ENCODE peak calls at places on chromosomes 3 and 15, in seven cellular contexts. F is fibroblast of lung, I is ovary, X is tibial nerve, Q is tibial artery, J is left lung, W is suprapubic skin. M is an unnamed sample.

GRCh38 chr3:142929109-142929508 is 34.4 kb downstream of the PAQR9 start:
- DNase-seq in I (no peak), W (no peak), X (no peak), Q (no peak), J (no peak), F (peak; percentile 23), M (no peak)

GRCh38 chr3:140276698-140277097 is 341.7 kb downstream of the CLSTN2 start:
- DNase-seq in W (no peak), F (peak; percentile 16), X (no peak), I (no peak), J (no peak), Q (no peak), M (no peak)

GRCh38 chr3:128498901-128499530 is 6.0 kb upstream of the GATA2 start:
- DNase-seq in W (peak; percentile 47), X (no peak), J (no peak), Q (no peak), I (no peak), F (no peak), M (no peak)

GRCh38 chr3:194540268-194540937 is 53.6 kb upstream of the ATP13A3 start:
- DNase-seq in W (no peak), Q (peak; percentile 72), J (no peak), X (no peak), F (no peak), I (peak; percentile 20), M (no peak)

GRCh38 chr15:77568014-77568959 is 64.4 kb downstream of the LINGO1 start:
- DNase-seq in X (no peak), F (no peak), J (no peak), I (peak; percentile 39), Q (no peak), W (no peak), M (no peak)

GRCh38 chr15:78944669-78945407 is at the start of gene CTSH:
- DNase-seq in F (peak; percentile 58), W (peak; percentile 80), J (peak; percentile 98), X (peak; percentile 51), Q (peak; percentile 62), I (peak; percentile 84), M (peak; percentile 55)

GRCh38 chr3:81581966-81582599 is 179.4 kb downstream of the GBE1 start:
- DNase-seq in I (no peak), X (no peak), W (no peak), Q (no peak), J (no peak), F (peak; percentile 24), M (no peak)

GRCh38 chr3:64019271-64019670 is 4.0 kb downstream of the PSMD6 start:
- DNase-seq in W (no peak), F (no peak), J (no peak), I (no peak), Q (no peak), X (no peak), M (no peak)

GRCh38 chr3:18153571-18154173 is 271.5 kb downstream of the SATB1 start:
- DNase-seq in X (no peak), W (no peak), J (no peak), F (peak; percentile 79), I (no peak), Q (no peak), M (no peak)

GRCh38 chr15:70036585-70037343 is 61.0 kb downstream of the TLE3 start:
- DNase-seq in W (peak; percentile 30), X (no peak), F (no peak), J (no peak), I (no peak), Q (no peak), M (no peak)

GRCh38 chr3:15326037-15326436 is 6.3 kb downstream of the SH3BP5 start:
- DNase-seq in F (no peak), W (no peak), I (no peak), Q (peak; percentile 60), X (no peak), J (no peak), M (no peak)

GRCh38 chr3:67215690-67216089 is 217.6 kb downstream of the KBTBD8 start:
- DNase-seq in I (no peak), J (no peak), Q (no peak), X (no peak), F (no peak), W (no peak), M (no peak)

GRCh38 chr3:73547427-73548036 is 77.2 kb downstream of the PDZRN3 start:
- DNase-seq in W (no peak), F (peak; percentile 83), X (no peak), Q (no peak), I (no peak), J (no peak), M (no peak)

GRCh38 chr3:154690413-154690812 is 260.4 kb upstream of the GPR149 start:
- DNase-seq in X (no peak), W (no peak), I (no peak), J (no peak), F (no peak), Q (no peak), M (no peak)

GRCh38 chr3:110459021-110459420 is 612.6 kb upstream of the NECTIN3 start:
- DNase-seq in Q (no peak), F (peak; percentile 5), I (no peak), W (no peak), J (no peak), X (no peak), M (no peak)

GRCh38 chr3:30607032-30607833 is 832 bp downstream of the TGFBR2 start:
- DNase-seq in Q (peak; percentile 71), W (peak; percentile 87), J (peak; percentile 95), X (peak; percentile 51), F (peak; percentile 58), I (peak; percentile 55), M (peak; percentile 44)

GRCh38 chr3:114144909-114145688 is 33.8 kb downstream of the DRD3 start:
- DNase-seq in I (no peak), Q (peak; percentile 41), F (peak; percentile 98), X (no peak), J (no peak), W (no peak), M (no peak)

GRCh38 chr3:116440196-116440595 is 5.1 kb downstream of the LSAMP start:
- DNase-seq in I (no peak), Q (no peak), W (no peak), F (peak; percentile 93), J (no peak), X (no peak), M (no peak)

GRCh38 chr3:124619887-124620599 is 110.2 kb upstream of the UMPS start:
- DNase-seq in W (no peak), Q (no peak), I (no peak), J (no peak), X (no peak), F (no peak), M (no peak)
- H3K4me1 ChIP-seq in W (peaks cover 3% of the 10 kb centered on the region), Q (no peaks in the 10 kb centered on the region), I (peaks cover 3% of the 10 kb centered on the region), J (peaks cover 15% of the 10 kb centered on the region), X (no peaks in the 10 kb centered on the region), F (no peaks in the 10 kb centered on the region), M (peaks cover 15% of the 10 kb centered on the region)

GRCh38 chr3:33052671-33053070 is 44.3 kb downstream of the GLB1 start:
- DNase-seq in X (no peak), I (no peak), W (no peak), F (no peak), Q (no peak), J (no peak), M (no peak)

GRCh38 chr3:33057320-33058298 is 39.3 kb downstream of the GLB1 start:
- DNase-seq in W (no peak), Q (no peak), I (no peak), F (peak; percentile 51), X (no peak), J (no peak), M (no peak)

GRCh38 chr3:33050084-33050653 is 46.8 kb downstream of the GLB1 start:
- DNase-seq in W (no peak), I (no peak), F (no peak), X (no peak), Q (no peak), J (no peak), M (no peak)

GRCh38 chr3:33058780-33059179 is 38.2 kb downstream of the GLB1 start:
- DNase-seq in I (no peak), X (no peak), J (no peak), F (no peak), Q (no peak), W (no peak), M (no peak)

DNA sequence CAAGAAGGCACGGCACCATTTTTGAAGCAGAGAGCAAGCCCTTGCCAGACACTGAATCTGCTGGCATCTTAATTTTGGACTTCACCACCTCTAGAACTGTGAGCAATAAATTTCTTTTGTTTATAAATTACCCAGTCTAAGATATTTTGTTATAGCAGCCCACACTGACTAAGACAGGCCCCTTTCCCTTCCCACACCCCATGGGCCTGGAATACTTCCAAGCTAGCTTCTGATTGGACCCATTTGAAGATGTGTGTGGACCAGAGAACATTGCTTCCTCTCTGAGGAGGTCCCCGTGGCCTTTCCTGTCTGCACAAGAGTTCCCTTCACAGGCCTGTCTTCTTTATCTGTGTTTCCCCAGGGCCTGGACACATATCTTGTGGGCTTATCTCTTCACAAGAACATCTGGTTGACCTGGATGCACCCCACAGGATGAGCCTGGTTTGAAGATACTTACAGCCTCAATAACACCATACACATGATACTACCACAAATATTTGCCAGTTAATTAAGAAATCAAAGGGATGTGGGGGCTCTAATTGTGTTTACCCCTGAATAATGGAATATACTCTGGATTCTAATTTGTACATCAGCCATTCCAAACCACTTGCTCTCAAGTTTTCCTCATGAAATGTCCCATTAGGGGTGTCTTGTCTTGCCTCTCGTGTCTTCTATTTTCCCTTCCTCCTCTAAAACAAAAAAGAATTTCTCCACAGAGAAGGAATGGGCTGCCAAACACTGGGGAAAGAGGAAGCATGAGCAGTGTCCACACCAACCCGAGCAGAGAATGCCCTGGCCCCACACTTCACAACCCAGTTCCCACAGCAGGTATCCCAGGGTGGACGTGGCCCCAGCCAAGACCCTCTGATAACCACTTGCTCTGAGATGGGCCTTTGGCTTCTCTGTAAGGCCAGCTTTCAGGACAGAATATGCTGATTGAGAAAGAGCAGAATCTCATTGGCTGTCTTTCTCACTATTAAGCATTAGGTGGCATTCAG is 42.5 kb downstream of the GLB1 start:
- DNase-seq in J (no peak), F (no peak), Q (no peak), W (no peak), X (no peak), I (no peak), M (no peak)
- H3K36me3 ChIP-seq in J (no peaks in the 10 kb centered on the region), F (peaks cover 3% of the 10 kb centered on the region), Q (peaks cover 51% of the 10 kb centered on the region), W (peaks cover 88% of the 10 kb centered on the region), X (peaks cover 96% of the 10 kb centered on the region), I (no peaks in the 10 kb centered on the region), M (no peaks in the 10 kb centered on the region)

GRCh38 chr15:33157636-33158035 is 36.9 kb downstream of the FMN1 start:
- DNase-seq in Q (no peak), F (no peak), W (no peak), X (no peak), I (no peak), J (no peak), M (no peak)

GRCh38 chr15:33153548-33153947 is 41.0 kb downstream of the FMN1 start:
- DNase-seq in X (no peak), J (no peak), F (no peak), Q (no peak), W (no peak), I (no peak), M (no peak)

GRCh38 chr15:33156021-33156420 is 38.5 kb downstream of the FMN1 start:
- DNase-seq in F (no peak), I (no peak), X (no peak), J (no peak), Q (no peak), W (no peak), M (no peak)

GRCh38 chr15:33152502-33153109 is 41.9 kb downstream of the FMN1 start:
- DNase-seq in Q (no peak), I (no peak), J (no peak), F (peak; percentile 10), X (no peak), W (no peak), M (no peak)

GRCh38 chr15:33154366-33155166 is 39.9 kb downstream of the FMN1 start:
- DNase-seq in I (no peak), X (peak; percentile 14), Q (peak; percentile 71), F (peak; percentile 87), J (no peak), W (no peak), M (no peak)
- H3K4me1 ChIP-seq in I (no peaks in the 10 kb centered on the region), X (no peaks in the 10 kb centered on the region), Q (no peaks in the 10 kb centered on the region), F (no peaks in the 10 kb centered on the region), J (peaks cover 47% of the 10 kb centered on the region), W (peaks cover 13% of the 10 kb centered on the region), M (no peaks in the 10 kb centered on the region)

GRCh38 chr3:186374370-186374769 is 12.3 kb upstream of the DGKG start:
- DNase-seq in X (no peak), W (no peak), I (no peak), J (no peak), F (no peak), Q (no peak), M (no peak)
- H3K36me3 ChIP-seq in X (no peaks in the 10 kb centered on the region), W (no peaks in the 10 kb centered on the region), I (no peaks in the 10 kb centered on the region), J (no peaks in the 10 kb centered on the region), F (no peaks in the 10 kb centered on the region), Q (no peaks in the 10 kb centered on the region), M (no peaks in the 10 kb centered on the region)

M was measured in CD8-positive, alpha-beta T cell.